ENCODE peak calls at places on chromosomes 2 and 18, in seven cellular contexts. C is epithelial cell of esophagus, J is ovary, G is fibroblast of mammary gland, N is HFFc6, O is K562, A is mesothelial cell of epicardium. L is an unnamed sample.

GRCh38 chr18:22175326-22175725 is 5.9 kb downstream of the GATA6 start:
- DNase-seq in C (no peak), J (no peak), G (no peak), N (no peak), O (no peak), A (no peak), L (no peak)

GRCh38 chr2:95314964-95315611 is 17.9 kb downstream of the KCNIP3 start:
- DNase-seq in C (peak; percentile 52), J (no peak), G (peak; percentile 33), N (peak; percentile 42), O (peak; percentile 44), A (no peak), L (peak; percentile 33)

GRCh38 chr2:233453111-233453915 is 99.0 kb downstream of the DGKD start:
- DNase-seq in C (no peak), J (no peak), G (no peak), N (no peak), O (no peak), A (no peak), L (no peak)

GRCh38 chr2:227349989-227350648 is 25.1 kb downstream of the MFF start:
- DNase-seq in C (no peak), J (no peak), G (no peak), N (no peak), O (no peak), A (no peak), L (no peak)

GRCh38 chr2:226888971-226889370 is 53.1 kb downstream of the RHBDD1 start:
- DNase-seq in C (no peak), J (no peak), G (peak; percentile 47), N (peak; percentile 22), O (no peak), A (no peak), L (no peak)

GRCh38 chr2:198913394-198914152 is 544.2 kb downstream of the SATB2 start:
- DNase-seq in C (peak; percentile 69), J (no peak), G (no peak), N (no peak), O (no peak), A (no peak), L (no peak)

GRCh38 chr2:109448946-109449788 is 164.6 kb downstream of the SEPTIN10 start:
- DNase-seq in C (peak; percentile 43), J (no peak), G (peak; percentile 6), N (no peak), O (no peak), A (no peak), L (no peak)

GRCh38 chr2:31083204-31083993 is 54.8 kb downstream of the GALNT14 start:
- DNase-seq in C (no peak), J (no peak), G (no peak), N (no peak), O (no peak), A (no peak), L (no peak)

GRCh38 chr18:22813648-22814328 is 119.3 kb upstream of the RBBP8 start:
- DNase-seq in C (peak; percentile 72), J (no peak), G (peak; percentile 54), N (peak; percentile 39), O (peak; percentile 22), A (no peak), L (no peak)

GRCh38 chr18:78685250-78685979 is 294.2 kb upstream of the SALL3 start:
- DNase-seq in C (no peak), J (no peak), G (no peak), N (no peak), O (no peak), A (no peak), L (no peak)

GRCh38 chr2:120949027-120949956 is 213.6 kb downstream of the GLI2 start:
- DNase-seq in C (peak; percentile 33), J (no peak), G (no peak), N (no peak), O (peak; percentile 33), A (no peak), L (no peak)

GRCh38 chr2:88808083-88808482 is 116.6 kb downstream of the RPIA start:
- DNase-seq in C (peak; percentile 64), J (no peak), G (no peak), N (no peak), O (no peak), A (no peak), L (no peak)

GRCh38 chr2:231037731-231038482 is 584 bp downstream of the C2orf72 start:
- DNase-seq in C (no peak), J (no peak), G (no peak), N (no peak), O (peak; percentile 37), A (no peak), L (peak; percentile 22)

GRCh38 chr2:197672494-197672893 is 2.9 kb downstream of the RFTN2 start:
- DNase-seq in C (no peak), J (no peak), G (no peak), N (no peak), O (no peak), A (no peak), L (no peak)

DNA sequence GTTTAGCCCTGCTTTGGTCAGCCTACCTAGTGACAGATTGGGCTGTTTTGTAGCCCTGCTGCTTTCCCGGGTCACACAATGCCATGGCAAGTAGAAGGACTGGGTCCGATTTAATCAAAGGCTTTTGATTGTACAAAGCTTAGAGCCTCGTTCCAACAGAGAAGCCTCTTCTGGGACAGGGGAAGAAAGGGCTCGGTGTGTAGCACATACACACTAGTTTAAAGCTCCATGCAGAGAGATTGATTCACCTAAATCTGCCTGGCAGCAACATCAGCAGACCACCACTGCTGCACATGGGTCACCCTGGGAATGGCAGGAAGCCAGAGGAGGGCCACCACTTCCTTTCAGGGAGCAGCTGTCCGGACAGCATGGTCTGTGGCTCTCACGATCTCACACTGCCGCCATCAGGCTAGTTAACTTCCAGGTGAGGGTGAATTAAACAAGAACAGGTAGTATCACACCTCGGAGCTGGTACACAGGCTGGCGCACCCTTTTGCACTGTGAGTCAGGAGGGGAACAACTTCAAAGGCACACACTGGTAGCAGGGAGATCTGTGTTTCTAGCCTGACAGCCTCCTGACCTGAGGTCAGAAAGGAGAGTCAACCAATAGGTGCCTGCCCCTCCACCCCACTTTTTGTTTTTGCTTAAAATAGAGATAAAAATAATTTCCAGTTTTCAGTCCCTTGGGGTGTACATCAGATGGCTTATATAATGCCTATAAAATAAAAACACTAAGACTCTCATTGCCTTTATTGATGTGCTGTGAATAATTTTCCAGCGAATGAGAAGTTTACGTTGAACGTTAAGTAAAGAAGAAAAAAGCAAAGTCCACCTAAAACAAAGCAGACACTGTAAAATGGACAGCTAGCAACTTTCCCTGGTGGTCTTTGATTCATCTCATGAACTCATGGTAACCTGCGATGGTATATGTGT is 108.5 kb downstream of the CDCA7 start:
- DNase-seq in C (no peak), J (no peak), G (no peak), N (no peak), O (no peak), A (no peak), L (no peak)
- TF ChIP-seq CTCF in C (no peak), J (no peak), G (no peak), N (no peak), O (peak; percentile 12), A (no peak), L (no peak)

GRCh38 chr18:36947820-36948348 is 119.0 kb downstream of the KIAA1328 start:
- DNase-seq in C (peak; percentile 84), J (no peak), G (no peak), N (no peak), O (no peak), A (no peak), L (no peak)

DNA sequence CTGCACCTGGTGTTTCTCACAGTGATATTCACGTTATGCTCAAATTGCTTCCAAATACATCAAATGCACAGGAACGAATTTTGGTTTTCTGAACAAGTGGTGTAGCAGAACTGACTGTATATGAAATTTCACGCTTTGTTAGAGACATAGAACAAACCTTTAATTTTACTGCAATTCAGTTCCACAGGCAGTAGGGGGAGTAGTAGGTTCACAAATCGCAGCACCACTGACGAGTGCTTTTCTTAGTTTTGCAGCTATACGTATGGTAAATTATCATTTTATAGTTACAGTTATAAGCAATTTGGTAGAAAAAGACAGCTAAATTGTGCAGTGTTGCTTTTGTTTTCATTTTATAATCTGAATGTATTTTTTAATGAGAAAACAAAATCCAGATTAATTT is 113.3 kb downstream of the KIAA1328 start:
- DNase-seq in C (peak; percentile 64), J (no peak), G (peak; percentile 56), N (peak; percentile 25), O (peak; percentile 53), A (no peak), L (no peak)
- TF ChIP-seq CTCF in C (peak; percentile 75), J (no peak), G (peak; percentile 74), N (peak; percentile 89), O (peak; percentile 91), A (peak; percentile 63), L (peak; percentile 85)

GRCh38 chr2:45771251-45771650 is 119.8 kb downstream of the PRKCE start:
- DNase-seq in C (no peak), J (peak; percentile 52), G (peak; percentile 30), N (no peak), O (no peak), A (no peak), L (peak; percentile 4)

GRCh38 chr2:45772038-45772437 is 120.6 kb downstream of the PRKCE start:
- DNase-seq in C (no peak), J (no peak), G (no peak), N (no peak), O (no peak), A (no peak), L (no peak)

GRCh38 chr2:45776160-45776955 is 124.9 kb downstream of the PRKCE start:
- DNase-seq in C (no peak), J (no peak), G (peak; percentile 67), N (no peak), O (no peak), A (no peak), L (no peak)

GRCh38 chr2:45774688-45775244 is 123.3 kb downstream of the PRKCE start:
- DNase-seq in C (no peak), J (no peak), G (no peak), N (no peak), O (no peak), A (no peak), L (no peak)

GRCh38 chr2:45773909-45774308 is 122.4 kb downstream of the PRKCE start:
- DNase-seq in C (no peak), J (no peak), G (no peak), N (no peak), O (no peak), A (no peak), L (no peak)
- TF ChIP-seq CTCF in C (no peak), J (no peak), G (no peak), N (no peak), O (no peak), A (no peak), L (no peak)

GRCh38 chr2:219073413-219074129 is 12.8 kb upstream of the IHH start:
- DNase-seq in C (peak; percentile 68), J (no peak), G (peak; percentile 76), N (peak; percentile 52), O (peak; percentile 27), A (no peak), L (peak; percentile 35)
- TF ChIP-seq CTCF in C (peak; percentile 52), J (no peak), G (peak; percentile 81), N (peak; percentile 86), O (peak; percentile 75), A (peak; percentile 38), L (peak; percentile 64)

L was measured in neural crest cell.